ENCODE peak calls at places on chromosomes 5 and 9, in eight cellular contexts. S is omental fat pad; J is RKO; X is endothelial cell; D is GM12865; V is CD4-positive, alpha-beta memory T cell; U is fibroblast of mammary gland; T is T47D. O is an unnamed sample.

GRCh38 chr5:87899109-87900100 is 369.2 kb downstream of the TMEM161B start:
- DNase-seq in X (peak), T (no peak), U (peak), J (peak), D (peak), S (no peak), V (no peak), O (no peak)

GRCh38 chr5:176927562-176927961 is 28.4 kb upstream of the HK3 start:
- DNase-seq in T (no peak), S (no peak), J (no peak), D (no peak), V (no peak), U (no peak), X (no peak), O (no peak)

GRCh38 chr5:168315991-168316578 is 24.6 kb downstream of the WWC1 start:
- DNase-seq in U (no peak), S (no peak), V (no peak), T (no peak), D (no peak), J (no peak), X (no peak), O (no peak)

GRCh38 chr9:34568783-34569182 is 20.7 kb downstream of the CNTFR start:
- DNase-seq in U (no peak), V (no peak), X (no peak), D (no peak), S (no peak), J (no peak), T (no peak), O (no peak)

GRCh38 chr5:122403965-122404364 is 91.9 kb downstream of the SNCAIP start:
- DNase-seq in S (no peak), J (no peak), X (no peak), T (no peak), V (no peak), U (no peak), D (no peak), O (no peak)

GRCh38 chr9:106678273-106678672 is 184.7 kb upstream of the ZNF462 start:
- DNase-seq in D (no peak), S (no peak), T (no peak), U (no peak), X (no peak), J (no peak), V (no peak), O (no peak)

GRCh38 chr5:121175986-121176385 is 675.7 kb upstream of the FTMT start:
- DNase-seq in X (no peak), V (no peak), U (peak), J (no peak), S (no peak), D (no peak), T (no peak), O (no peak)

GRCh38 chr5:149157330-149157729 is 16.0 kb downstream of the ABLIM3 start:
- DNase-seq in J (no peak), X (no peak), S (no peak), D (no peak), V (no peak), T (no peak), U (no peak), O (no peak)

GRCh38 chr9:5586391-5586802 is 42.5 kb upstream of the RIC1 start:
- DNase-seq in X (no peak), J (no peak), S (no peak), D (peak), V (peak), U (peak), T (no peak), O (peak)

GRCh38 chr5:153883829-153884228 is 154.9 kb downstream of the FAM114A2 start:
- DNase-seq in S (no peak), V (no peak), T (no peak), U (peak), D (no peak), X (no peak), J (no peak), O (no peak)

GRCh38 chr5:77816686-77817085 is 40.5 kb upstream of the TBCA start:
- DNase-seq in U (no peak), S (no peak), V (no peak), X (no peak), D (no peak), T (no peak), J (no peak), O (no peak)

GRCh38 chr5:170467000-170467707 is 36.7 kb upstream of the KCNIP1 start:
- DNase-seq in X (no peak), V (no peak), J (peak), S (no peak), U (peak), T (no peak), D (peak), O (no peak)

GRCh38 chr5:32202394-32202793 is 28.3 kb upstream of the GOLPH3 start:
- DNase-seq in V (no peak), T (no peak), D (no peak), S (no peak), X (no peak), U (peak), J (no peak), O (no peak)

GRCh38 chr5:10520716-10521115 is 43.2 kb upstream of the ANKRD33B start:
- DNase-seq in S (no peak), V (no peak), U (no peak), X (no peak), J (no peak), T (no peak), D (no peak), O (no peak)

GRCh38 chr9:124329393-124329792 is 71.6 kb downstream of the NEK6 start:
- DNase-seq in V (no peak), U (no peak), T (no peak), X (no peak), J (no peak), D (no peak), S (no peak), O (no peak)

GRCh38 chr9:79682076-79682736 is 110.4 kb downstream of the TLE4 start:
- DNase-seq in U (no peak), T (no peak), D (no peak), X (peak), J (no peak), V (no peak), S (no peak), O (no peak)

GRCh38 chr9:4293293-4293931 is 6.5 kb downstream of the GLIS3 start:
- DNase-seq in D (no peak), U (peak), S (no peak), X (no peak), T (no peak), V (no peak), J (peak), O (no peak)

GRCh38 chr5:143065185-143065584 is 295.0 kb downstream of the ARHGAP26 start:
- DNase-seq in U (peak), V (no peak), X (no peak), J (no peak), T (no peak), S (no peak), D (no peak), O (no peak)

GRCh38 chr5:171614511-171614910 is 171.1 kb upstream of the SMIM23 start:
- DNase-seq in X (no peak), S (no peak), J (no peak), T (no peak), U (no peak), D (no peak), V (no peak), O (no peak)

GRCh38 chr5:150544606-150545219 is 36.8 kb downstream of the NDST1 start:
- DNase-seq in V (peak), X (peak), U (peak), D (peak), S (peak), T (peak), J (peak), O (peak)

GRCh38 chr9:543478-543877 is 298.0 kb upstream of the DMRT1 start:
- DNase-seq in D (no peak), S (no peak), V (no peak), J (no peak), X (no peak), U (no peak), T (no peak), O (no peak)

GRCh38 chr5:34015120-34015807 is 7.4 kb upstream of the AMACR start:
- DNase-seq in V (no peak), S (no peak), J (no peak), D (peak), X (no peak), T (no peak), U (no peak), O (no peak)

GRCh38 chr9:95511952-95512750 is 4.6 kb downstream of the PTCH1 start:
- DNase-seq in V (no peak), U (no peak), S (no peak), X (peak), D (no peak), J (peak), T (no peak), O (no peak)